ENCODE peak calls at places on chromosomes 1 and 21, in seven cellular contexts. F is CD4-positive, alpha-beta T cell; G is T1000; Q is ovary; M is psoas muscle; A is T-helper 2 cell; B is SK-N-DZ. L is an unnamed sample.

GRCh38 chr1:26452459-26453183 is 19.6 kb upstream of the HMGN2 start:
- DNase-seq in A (no peak), M (no peak), G (no peak), Q (no peak), F (no peak), B (no peak), L (no peak)

GRCh38 chr1:174359454-174359805 is 88.3 kb upstream of the GPR52 start:
- DNase-seq in F (no peak), M (no peak), G (no peak), B (no peak), A (no peak), Q (no peak), L (no peak)

GRCh38 chr1:184629261-184629660 is 125.4 kb downstream of the EDEM3 start:
- DNase-seq in B (no peak), Q (no peak), A (no peak), G (no peak), F (no peak), M (no peak), L (no peak)

GRCh38 chr1:100222428-100222827 is 27.2 kb downstream of the DBT start:
- DNase-seq in B (no peak), F (no peak), G (no peak), M (no peak), Q (no peak), A (no peak), L (no peak)

GRCh38 chr1:58702766-58703165 is 2.9 kb upstream of the MYSM1 start:
- DNase-seq in G (no peak), A (no peak), Q (no peak), B (no peak), F (no peak), M (no peak), L (no peak)

GRCh38 chr1:65209005-65209885 is 61.2 kb downstream of the AK4 start:
- DNase-seq in M (no peak), A (no peak), G (no peak), F (no peak), Q (no peak), B (peak; percentile 18), L (no peak)

GRCh38 chr1:98044071-98044697 is 123.3 kb upstream of the DPYD start:
- DNase-seq in G (peak; percentile 2), B (no peak), M (no peak), Q (no peak), A (no peak), F (no peak), L (no peak)

GRCh38 chr1:205916541-205916940 is 26.7 kb downstream of the SLC26A9 start:
- DNase-seq in B (no peak), A (no peak), Q (no peak), M (no peak), F (no peak), G (no peak), L (no peak)

GRCh38 chr1:233359431-233359830 is 31.9 kb downstream of the MAP3K21 start:
- DNase-seq in Q (no peak), F (no peak), G (no peak), A (no peak), M (no peak), B (no peak), L (no peak)

GRCh38 chr1:151853411-151853930 is at the start of gene THEM5:
- DNase-seq in F (no peak), M (no peak), B (no peak), Q (no peak), G (no peak), A (no peak), L (no peak)

GRCh38 chr1:7676274-7676945 is 94.7 kb upstream of the VAMP3 start:
- DNase-seq in F (no peak), A (no peak), B (no peak), Q (no peak), M (no peak), G (no peak), L (no peak)

GRCh38 chr21:29149771-29150425 is 19.5 kb downstream of the MAP3K7CL start:
- DNase-seq in A (no peak), Q (no peak), B (no peak), G (no peak), M (no peak), F (no peak), L (no peak)

GRCh38 chr1:167173516-167174184 is 47.0 kb upstream of the POU2F1 start:
- DNase-seq in B (no peak), G (no peak), Q (no peak), A (no peak), F (no peak), M (no peak), L (no peak)

GRCh38 chr21:15692711-15693110 is 37.1 kb upstream of the USP25 start:
- DNase-seq in B (no peak), Q (no peak), A (no peak), G (no peak), M (no peak), F (no peak), L (no peak)

GRCh38 chr1:26352338-26352679 is 1.6 kb downstream of the CRYBG2 start:
- DNase-seq in F (no peak), B (no peak), M (no peak), A (no peak), Q (no peak), G (no peak), L (no peak)

GRCh38 chr1:89993541-89993940 is 1.4 kb upstream of the ZNF326 start:
- DNase-seq in B (no peak), A (no peak), F (no peak), M (peak; percentile 15), G (no peak), Q (peak; percentile 10), L (no peak)

GRCh38 chr21:44299458-44300261 is at the start of gene PFKL:
- DNase-seq in M (peak; percentile 71), F (peak; percentile 46), G (peak; percentile 62), A (peak; percentile 40), B (peak; percentile 26), Q (peak; percentile 60), L (peak; percentile 48)

GRCh38 chr1:181632960-181633359 is 149.6 kb downstream of the CACNA1E start:
- DNase-seq in A (no peak), G (no peak), F (no peak), M (no peak), Q (no peak), B (no peak), L (no peak)

GRCh38 chr1:194024659-194025058 is 838.2 kb upstream of the B3GALT2 start:
- DNase-seq in Q (no peak), A (no peak), F (no peak), G (no peak), B (no peak), M (no peak), L (no peak)

GRCh38 chr1:181033799-181034391 is at the start of gene MR1:
- DNase-seq in A (peak; percentile 21), Q (peak; percentile 27), G (peak; percentile 38), F (no peak), M (no peak), B (peak; percentile 66), L (no peak)

GRCh38 chr1:59833991-59834390 is 19.2 kb downstream of the HOOK1 start:
- DNase-seq in B (no peak), G (no peak), A (no peak), Q (no peak), M (no peak), F (no peak), L (no peak)

GRCh38 chr1:169741666-169742394 is 8.0 kb upstream of the SELE start:
- DNase-seq in Q (no peak), G (no peak), A (no peak), B (no peak), M (no peak), F (no peak), L (no peak)

GRCh38 chr1:242770366-242770765 is 245.9 kb upstream of the PLD5 start:
- DNase-seq in F (no peak), B (no peak), A (no peak), Q (no peak), M (no peak), G (no peak), L (no peak)

GRCh38 chr21:30234643-30235042 is 18.7 kb upstream of the CLDN8 start:
- DNase-seq in A (no peak), F (no peak), G (no peak), Q (no peak), B (no peak), M (no peak), L (no peak)

GRCh38 chr1:6526316-6526715 is 28.0 kb downstream of the NOL9 start:
- DNase-seq in G (no peak), M (no peak), Q (no peak), A (no peak), B (no peak), F (no peak), L (no peak)

L was measured in T-helper 17 cell.